ENCODE peak calls at places on chromosomes 2 and 18, in nine cellular contexts. X, D, Y, I, L, J, O, F and A are unnamed samples.

GRCh38 chr2:207744451-207744850 is 25.3 kb downstream of the FZD5 start:
- DNase-seq in X (no peak), D (no peak), Y (no peak), I (no peak), L (no peak), J (no peak), O (no peak), F (no peak), A (no peak)

GRCh38 chr2:39504790-39505335 is 67.8 kb upstream of the MAP4K3 start:
- DNase-seq in X (peak; percentile 67), D (no peak), Y (no peak), I (peak; percentile 68), L (peak; percentile 29), J (no peak), O (peak; percentile 79), F (no peak), A (no peak)

GRCh38 chr2:201191132-201191875 is 8.4 kb downstream of the CASP10 start:
- DNase-seq in X (no peak), D (no peak), Y (no peak), I (no peak), L (no peak), J (no peak), O (peak; percentile 58), F (no peak), A (peak; percentile 62)

GRCh38 chr2:49045083-49045482 is 109.2 kb downstream of the FSHR start:
- DNase-seq in X (no peak), D (no peak), Y (no peak), I (no peak), L (no peak), J (no peak), O (no peak), F (no peak), A (no peak)

GRCh38 chr18:44601447-44601846 is 79.2 kb upstream of the SETBP1 start:
- DNase-seq in X (peak; percentile 75), D (no peak), Y (no peak), I (peak; percentile 20), L (peak; percentile 5), J (no peak), O (peak; percentile 72), F (no peak), A (no peak)

GRCh38 chr2:148654414-148654813 is 9.9 kb downstream of the EPC2 start:
- DNase-seq in X (no peak), D (no peak), Y (no peak), I (no peak), L (no peak), J (no peak), O (no peak), F (no peak), A (no peak)

GRCh38 chr2:134154269-134154668 is 99.6 kb upstream of the MGAT5 start:
- DNase-seq in X (no peak), D (no peak), Y (no peak), I (no peak), L (no peak), J (no peak), O (no peak), F (no peak), A (no peak)

GRCh38 chr2:197211881-197212342 is 98.7 kb downstream of the ANKRD44 start:
- DNase-seq in X (no peak), D (no peak), Y (no peak), I (no peak), L (no peak), J (no peak), O (no peak), F (no peak), A (peak; percentile 15)

GRCh38 chr2:160701822-160702221 is 208.2 kb upstream of the RBMS1 start:
- DNase-seq in X (no peak), D (no peak), Y (no peak), I (no peak), L (no peak), J (no peak), O (no peak), F (no peak), A (no peak)

GRCh38 chr2:148794558-148794957 is 80.5 kb upstream of the KIF5C start:
- DNase-seq in X (peak; percentile 39), D (no peak), Y (no peak), I (peak; percentile 21), L (no peak), J (no peak), O (no peak), F (no peak), A (no peak)

GRCh38 chr2:210617732-210618330 is 61.4 kb downstream of the CPS1 start:
- DNase-seq in X (no peak), D (peak; percentile 46), Y (no peak), I (peak; percentile 63), L (peak; percentile 14), J (peak; percentile 39), O (peak; percentile 83), F (no peak), A (no peak)

GRCh38 chr18:48161201-48161910 is 230.9 kb upstream of the SMAD2 start:
- DNase-seq in X (no peak), D (peak; percentile 26), Y (peak; percentile 72), I (peak; percentile 96), L (peak; percentile 54), J (peak; percentile 70), O (peak; percentile 75), F (peak; percentile 85), A (peak; percentile 28)

GRCh38 chr18:55786651-55787272 is 198.8 kb upstream of the TCF4 start:
- DNase-seq in X (no peak), D (no peak), Y (no peak), I (no peak), L (no peak), J (no peak), O (no peak), F (no peak), A (no peak)

GRCh38 chr18:47075098-47075883 is 39.9 kb upstream of the ELOA2 start:
- DNase-seq in X (no peak), D (peak; percentile 5), Y (no peak), I (no peak), L (peak; percentile 21), J (peak; percentile 31), O (peak; percentile 16), F (no peak), A (no peak)

GRCh38 chr18:23369231-23369630 is 83.9 kb upstream of the RIOK3 start:
- DNase-seq in X (no peak), D (no peak), Y (no peak), I (no peak), L (no peak), J (no peak), O (no peak), F (no peak), A (no peak)

GRCh38 chr2:159133795-159134194 is 152.7 kb downstream of the WDSUB1 start:
- DNase-seq in X (no peak), D (no peak), Y (no peak), I (peak; percentile 29), L (no peak), J (no peak), O (peak; percentile 68), F (no peak), A (no peak)

GRCh38 chr2:31235504-31235902 is 1.6 kb downstream of the EHD3 start:
- DNase-seq in X (peak; percentile 74), D (no peak), Y (no peak), I (peak; percentile 83), L (peak; percentile 69), J (no peak), O (peak; percentile 94), F (no peak), A (no peak)

GRCh38 chr2:128645631-128646030 is 327.0 kb upstream of the HS6ST1 start:
- DNase-seq in X (no peak), D (no peak), Y (no peak), I (no peak), L (no peak), J (no peak), O (no peak), F (no peak), A (no peak)

GRCh38 chr2:83068706-83069105 is 1390.4 kb downstream of the SUCLG1 start:
- DNase-seq in X (no peak), D (no peak), Y (no peak), I (no peak), L (no peak), J (no peak), O (peak; percentile 90), F (no peak), A (no peak)

GRCh38 chr2:99715956-99716355 is 226.1 kb upstream of the REV1 start:
- DNase-seq in X (no peak), D (no peak), Y (no peak), I (peak; percentile 52), L (no peak), J (no peak), O (no peak), F (no peak), A (no peak)

GRCh38 chr18:63683152-63683551 is 19.6 kb upstream of the SERPINB11 start:
- DNase-seq in X (peak; percentile 94), D (peak; percentile 97), Y (peak; percentile 65), I (peak; percentile 90), L (peak; percentile 25), J (peak; percentile 77), O (peak; percentile 96), F (no peak), A (no peak)

GRCh38 chr2:167733750-167734149 is 513.6 kb downstream of the STK39 start:
- DNase-seq in X (no peak), D (no peak), Y (no peak), I (no peak), L (no peak), J (no peak), O (peak; percentile 57), F (no peak), A (no peak)

GRCh38 chr2:5373200-5373599 is 319.0 kb upstream of the SOX11 start:
- DNase-seq in X (no peak), D (no peak), Y (no peak), I (no peak), L (no peak), J (no peak), O (peak; percentile 15), F (no peak), A (no peak)

GRCh38 chr2:119431976-119432881 is 575 bp downstream of the TMEM37 start:
- DNase-seq in X (no peak), D (peak; percentile 50), Y (no peak), I (no peak), L (no peak), J (no peak), O (peak; percentile 95), F (no peak), A (no peak)

GRCh38 chr2:53520630-53520940 is 247.0 kb upstream of the CHAC2 start:
- DNase-seq in X (no peak), D (no peak), Y (no peak), I (no peak), L (no peak), J (no peak), O (no peak), F (no peak), A (no peak)

GRCh38 chr2:201248288-201248844 is 12.0 kb upstream of the CASP8 start:
- DNase-seq in X (no peak), D (no peak), Y (no peak), I (no peak), L (no peak), J (no peak), O (no peak), F (no peak), A (no peak)

GRCh38 chr2:212176151-212176550 is 362.5 kb downstream of the ERBB4 start:
- DNase-seq in X (no peak), D (no peak), Y (no peak), I (no peak), L (no peak), J (no peak), O (no peak), F (no peak), A (no peak)

GRCh38 chr2:159106105-159106504 is 137.7 kb downstream of the TANC1 start:
- DNase-seq in X (peak; percentile 81), D (no peak), Y (no peak), I (no peak), L (no peak), J (no peak), O (peak; percentile 81), F (no peak), A (no peak)

GRCh38 chr2:30232801-30233130 is 1.4 kb downstream of the LBH start:
- DNase-seq in X (no peak), D (no peak), Y (no peak), I (no peak), L (no peak), J (no peak), O (no peak), F (no peak), A (peak; percentile 28)

GRCh38 chr2:120374821-120375220 is 28.9 kb downstream of the INHBB start:
- DNase-seq in X (no peak), D (no peak), Y (no peak), I (no peak), L (no peak), J (no peak), O (no peak), F (no peak), A (no peak)

GRCh38 chr18:26504831-26505230 is 43.5 kb downstream of the KCTD1 start:
- DNase-seq in X (no peak), D (no peak), Y (no peak), I (no peak), L (no peak), J (no peak), O (no peak), F (no peak), A (no peak)